ENCODE peak calls at places on chromosomes 1 and 21, in eight cellular contexts. J is stimulated activated CD8-positive, alpha-beta memory T cell treated with anti-CD3 and anti-CD28 coated beads, Interleukin-7, amount 100 ng/mL, for 48 hours; R is A172; K is SK-N-SH; E is activated naive CD4-positive, alpha-beta T cell; F is heart right ventricle; I is stimulated activated CD4-positive, alpha-beta T cell treated with anti-CD3 and anti-CD28 coated beads, Interleukin-1b, Interleukin-23, amount 100 ng/mL, for 4 hours; V is tibial artery. A is an unnamed sample.
A peak's percentile ranks its signal among the peaks of the same experiment; 100 is the strongest.

GRCh38 chr21:26572668-26573381 is at the start of gene CYYR1:
- DNase-seq in K (peak; percentile 9), E (no peak), J (no peak), V (no peak), I (no peak), F (peak; percentile 22), R (no peak), A (peak; percentile 88)

GRCh38 chr1:37094302-37094701 is 60.0 kb upstream of the GRIK3 start:
- DNase-seq in I (no peak), V (no peak), J (no peak), E (no peak), R (no peak), F (no peak), K (no peak), A (no peak)

GRCh38 chr1:34918609-34919561 is 10.6 kb downstream of the DLGAP3 start:
- DNase-seq in V (no peak), J (no peak), F (no peak), R (no peak), E (no peak), I (no peak), K (peak; percentile 43), A (no peak)

GRCh38 chr1:44553127-44553758 is 121.0 kb downstream of the TMEM53 start:
- DNase-seq in I (no peak), K (no peak), R (no peak), J (no peak), F (no peak), E (no peak), V (no peak), A (no peak)

GRCh38 chr1:45033356-45033755 is 21.3 kb downstream of the UROD start:
- DNase-seq in F (no peak), E (no peak), K (no peak), R (no peak), I (no peak), J (no peak), V (no peak), A (no peak)

GRCh38 chr1:32769524-32770220 is 47.5 kb downstream of the YARS1 start:
- DNase-seq in J (no peak), E (no peak), V (no peak), I (no peak), K (no peak), R (peak; percentile 46), F (no peak), A (no peak)

GRCh38 chr1:159091547-159092397 is 15.2 kb upstream of the AIM2 start:
- DNase-seq in I (no peak), V (no peak), E (no peak), K (no peak), F (no peak), R (peak; percentile 63), J (no peak), A (peak; percentile 66)

GRCh38 chr1:224524679-224525078 is 90.1 kb upstream of the WDR26 start:
- DNase-seq in K (no peak), R (peak; percentile 79), E (no peak), J (no peak), F (no peak), V (no peak), I (no peak), A (no peak)

GRCh38 chr1:199084293-199084692 is 445.5 kb downstream of the PTPRC start:
- DNase-seq in J (no peak), E (no peak), I (no peak), F (no peak), V (no peak), R (no peak), K (no peak), A (peak; percentile 8)

GRCh38 chr1:183915634-183916510 is 111.0 kb downstream of the RGL1 start:
- DNase-seq in F (peak; percentile 84), J (peak; percentile 26), V (peak; percentile 70), I (peak; percentile 70), K (peak; percentile 63), R (peak; percentile 98), E (peak; percentile 38), A (peak; percentile 97)

GRCh38 chr21:34129039-34129891 is 55.9 kb downstream of the MRPS6 start:
- DNase-seq in V (peak; percentile 69), K (peak; percentile 49), E (peak; percentile 50), F (peak; percentile 79), J (peak; percentile 31), R (peak; percentile 86), I (peak; percentile 48), A (peak; percentile 94)

GRCh38 chr1:5621692-5622091 is 370.5 kb downstream of the NPHP4 start:
- DNase-seq in E (no peak), J (no peak), R (no peak), F (no peak), I (no peak), V (no peak), K (no peak), A (no peak)

GRCh38 chr21:29433366-29434059 is 134.8 kb downstream of the BACH1 start:
- DNase-seq in I (no peak), V (no peak), R (no peak), F (no peak), E (no peak), K (no peak), J (no peak), A (no peak)

GRCh38 chr1:113677250-113678158 is 81.8 kb downstream of the PHTF1 start:
- DNase-seq in E (no peak), F (peak; percentile 35), I (no peak), V (no peak), R (peak; percentile 32), K (peak; percentile 74), J (no peak), A (peak; percentile 77)

GRCh38 chr1:45894921-45895320 is 91.5 kb downstream of the MAST2 start:
- DNase-seq in K (no peak), I (no peak), R (no peak), F (no peak), J (no peak), V (no peak), E (no peak), A (no peak)

GRCh38 chr21:20875741-20876140 is 122.5 kb upstream of the NCAM2 start:
- DNase-seq in V (no peak), K (no peak), E (no peak), I (no peak), J (no peak), R (no peak), F (no peak), A (no peak)

GRCh38 chr21:33402011-33402979 is 918 bp upstream of the IFNGR2 start:
- DNase-seq in R (no peak), E (peak; percentile 20), J (no peak), K (peak; percentile 78), I (no peak), F (peak; percentile 65), V (peak; percentile 75), A (peak; percentile 61)

GRCh38 chr1:6424619-6425593 is at the start of gene ESPN:
- DNase-seq in I (no peak), V (no peak), K (peak; percentile 83), R (no peak), E (no peak), J (no peak), F (no peak), A (no peak)

GRCh38 chr1:61742620-61743431 is 546 bp downstream of the PATJ start:
- DNase-seq in V (peak; percentile 33), J (no peak), E (peak; percentile 26), R (peak; percentile 21), F (peak; percentile 55), K (peak; percentile 92), I (no peak), A (peak; percentile 27)

A was measured in A673.